ENCODE peak calls at places on chromosomes 4 and X, in six cellular contexts. J is RWPE2, G is lung, X is cardiac muscle cell, V is sigmoid colon, I is thyroid gland. E is an unnamed sample.

GRCh38 chrX:39163585-39163984 is 362.3 kb downstream of the MID1IP1 start:
- DNase-seq in J (no peak), G (peak; percentile 4), X (no peak), V (no peak), I (no peak), E (no peak)

GRCh38 chrX:74492720-74493201 is 71.5 kb downstream of the SLC16A2 start:
- DNase-seq in J (no peak), G (no peak), X (peak; percentile 27), V (no peak), I (no peak), E (peak; percentile 1)

GRCh38 chr4:144531841-144532240 is 114.1 kb upstream of the HHIP start:
- DNase-seq in J (no peak), G (no peak), X (no peak), V (no peak), I (no peak), E (no peak)

GRCh38 chrX:87924619-87925018 is 407.0 kb downstream of the KLHL4 start:
- DNase-seq in J (no peak), G (no peak), X (no peak), V (no peak), I (no peak), E (no peak)

GRCh38 chrX:367349-367748 is 19.4 kb downstream of the PPP2R3B start:
- DNase-seq in J (no peak), G (no peak), X (no peak), V (no peak), I (no peak), E (no peak)

GRCh38 chr4:133921280-133922195 is 280.1 kb downstream of the PABPC4L start:
- DNase-seq in J (no peak), G (no peak), X (peak; percentile 6), V (no peak), I (no peak), E (no peak)

GRCh38 chr4:108512615-108513505 is 107.5 kb upstream of the RPL34 start:
- DNase-seq in J (peak; percentile 53), G (no peak), X (peak; percentile 81), V (no peak), I (peak; percentile 66), E (no peak)

GRCh38 chr4:40736910-40737309 is 12.8 kb upstream of the NSUN7 start:
- DNase-seq in J (no peak), G (no peak), X (peak; percentile 38), V (no peak), I (no peak), E (no peak)

GRCh38 chr4:6453688-6453990 is 18.8 kb downstream of the PPP2R2C start:
- DNase-seq in J (no peak), G (no peak), X (no peak), V (no peak), I (no peak), E (no peak)

GRCh38 chrX:16836371-16836770 is 33.8 kb downstream of the RBBP7 start:
- DNase-seq in J (no peak), G (no peak), X (peak; percentile 59), V (no peak), I (peak; percentile 9), E (no peak)

GRCh38 chr4:156362581-156362980 is 408.9 kb upstream of the CTSO start:
- DNase-seq in J (no peak), G (no peak), X (no peak), V (no peak), I (no peak), E (no peak)

GRCh38 chr4:134470544-134470943 is 269.0 kb upstream of the PABPC4L start:
- DNase-seq in J (no peak), G (no peak), X (peak; percentile 33), V (no peak), I (peak; percentile 49), E (no peak)

GRCh38 chr4:69321153-69321729 is 41.0 kb downstream of the UGT2B28 start:
- DNase-seq in J (no peak), G (no peak), X (no peak), V (no peak), I (peak; percentile 40), E (no peak)

GRCh38 chr4:110518889-110519490 is 43.0 kb downstream of the ENPEP start:
- DNase-seq in J (no peak), G (no peak), X (peak; percentile 57), V (no peak), I (peak; percentile 11), E (peak; percentile 6)

GRCh38 chr4:30722916-30723270 is 2.7 kb downstream of the PCDH7 start:
- DNase-seq in J (no peak), G (no peak), X (peak; percentile 48), V (no peak), I (peak; percentile 25), E (no peak)

GRCh38 chr4:82777857-82778525 is 20.6 kb downstream of the SCD5 start:
- DNase-seq in J (no peak), G (no peak), X (no peak), V (no peak), I (no peak), E (no peak)

GRCh38 chr4:43224591-43224990 is 332.1 kb downstream of the GRXCR1 start:
- DNase-seq in J (no peak), G (no peak), X (no peak), V (no peak), I (no peak), E (no peak)

GRCh38 chr4:98447648-98448047 is 186.5 kb downstream of the RAP1GDS1 start:
- DNase-seq in J (no peak), G (no peak), X (peak; percentile 8), V (no peak), I (no peak), E (no peak)

GRCh38 chrX:24979081-24979480 is 36.7 kb downstream of the ARX start:
- DNase-seq in J (no peak), G (no peak), X (no peak), V (no peak), I (no peak), E (no peak)

GRCh38 chrX:79268788-79269187 is 98.3 kb downstream of the ITM2A start:
- DNase-seq in J (no peak), G (no peak), X (no peak), V (no peak), I (no peak), E (no peak)

GRCh38 chrX:109826954-109827708 is 94.1 kb upstream of the ACSL4 start:
- DNase-seq in J (no peak), G (no peak), X (no peak), V (no peak), I (no peak), E (no peak)

GRCh38 chr4:160020804-160021203 is 917.9 kb downstream of the RAPGEF2 start:
- DNase-seq in J (no peak), G (no peak), X (no peak), V (no peak), I (no peak), E (no peak)

GRCh38 chrX:108088511-108088910 is 2.8 kb downstream of the PSMD10 start:
- DNase-seq in J (no peak), G (no peak), X (no peak), V (no peak), I (no peak), E (no peak)

GRCh38 chr4:76622717-76623116 is 187.7 kb downstream of the SHROOM3 start:
- DNase-seq in J (no peak), G (no peak), X (no peak), V (no peak), I (no peak), E (no peak)

GRCh38 chr4:150355404-150355803 is 226.5 kb upstream of the MAB21L2 start:
- DNase-seq in J (no peak), G (no peak), X (no peak), V (no peak), I (no peak), E (no peak)

GRCh38 chrX:69238153-69238959 is 73.1 kb upstream of the PJA1 start:
- DNase-seq in J (no peak), G (no peak), X (peak; percentile 37), V (peak; percentile 80), I (peak; percentile 91), E (no peak)

GRCh38 chr4:54189140-54189539 is 40.0 kb upstream of the PDGFRA start:
- DNase-seq in J (no peak), G (no peak), X (no peak), V (no peak), I (no peak), E (no peak)

GRCh38 chrX:95505721-95506120 is 1178.9 kb upstream of the DIAPH2 start:
- DNase-seq in J (no peak), G (no peak), X (peak; percentile 60), V (no peak), I (no peak), E (no peak)

GRCh38 chr4:150540959-150541360 is 41.0 kb upstream of the MAB21L2 start:
- DNase-seq in J (no peak), G (no peak), X (no peak), V (no peak), I (no peak), E (no peak)

GRCh38 chr4:10099521-10100325 is 16.9 kb downstream of the WDR1 start:
- DNase-seq in J (no peak), G (no peak), X (no peak), V (no peak), I (no peak), E (peak; percentile 58)

GRCh38 chr4:10101559-10102192 is 14.9 kb downstream of the WDR1 start:
- DNase-seq in J (no peak), G (no peak), X (no peak), V (peak; percentile 90), I (peak; percentile 76), E (no peak)

GRCh38 chr4:10102193-10102980 is 14.2 kb downstream of the WDR1 start:
- DNase-seq in J (no peak), G (no peak), X (no peak), V (no peak), I (no peak), E (no peak)

GRCh38 chr4:10098770-10099139 is 17.8 kb downstream of the WDR1 start:
- DNase-seq in J (no peak), G (no peak), X (no peak), V (no peak), I (no peak), E (peak; percentile 63)

GRCh38 chr4:10100734-10101216 is 15.8 kb downstream of the WDR1 start:
- DNase-seq in J (no peak), G (no peak), X (no peak), V (peak; percentile 75), I (no peak), E (peak; percentile 31)
- H3K36me3 ChIP-seq in J (peaks cover 82% of the 10 kb centered on the region), G (peaks cover 16% of the 10 kb centered on the region), X (peaks cover 35% of the 10 kb centered on the region), V (peaks cover 8% of the 10 kb centered on the region), I (peaks cover 38% of the 10 kb centered on the region), E (peaks cover 48% of the 10 kb centered on the region)

GRCh38 chr4:139552506-139552905 is 3.5 kb downstream of the SETD7 start:
- DNase-seq in J (no peak), G (no peak), X (peak; percentile 10), V (no peak), I (no peak), E (no peak)
- H3K4me1 ChIP-seq in J (peaks cover 7% of the 10 kb centered on the region), G (peaks cover 9% of the 10 kb centered on the region), X (peaks cover 40% of the 10 kb centered on the region), V (peaks cover 70% of the 10 kb centered on the region), I (peaks cover 39% of the 10 kb centered on the region), E (peaks cover 14% of the 10 kb centered on the region)

DNA sequence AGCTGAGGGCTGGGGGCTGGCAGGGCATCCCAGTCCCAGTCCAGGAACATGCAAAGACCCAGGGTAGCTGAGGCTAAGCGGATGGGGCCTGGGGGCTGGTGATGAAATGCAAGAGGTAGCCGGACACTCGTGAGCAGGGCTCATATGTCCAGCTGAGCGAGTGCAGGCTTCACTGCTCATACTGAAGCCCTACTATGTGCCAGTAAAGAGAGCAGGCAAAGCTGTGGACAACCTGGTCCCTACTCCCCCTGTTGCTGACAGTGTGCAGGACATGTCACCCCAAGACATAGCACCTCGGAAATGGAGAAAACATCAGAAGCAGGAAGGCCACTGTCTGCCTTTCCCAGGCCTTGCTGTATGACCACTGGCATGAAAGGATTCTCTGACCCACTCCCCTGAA is 122.4 kb upstream of the STX18 start:
- DNase-seq in J (no peak), G (no peak), X (no peak), V (no peak), I (no peak), E (no peak)
- H3K4me3 ChIP-seq in J (no peak overlapping the region), G (no peak overlapping the region), X (no peak overlapping the region), V (no peak overlapping the region), I (no peak overlapping the region), E (no peak overlapping the region)

GRCh38 chr4:102610476-102610875 is 109.3 kb downstream of the NFKB1 start:
- DNase-seq in J (no peak), G (no peak), X (no peak), V (no peak), I (no peak), E (no peak)
- H3K36me3 ChIP-seq in J (peaks cover 77% of the 10 kb centered on the region), G (peaks cover 35% of the 10 kb centered on the region), X (peaks cover 45% of the 10 kb centered on the region), V (peaks cover 12% of the 10 kb centered on the region), I (peaks cover 58% of the 10 kb centered on the region), E (peaks cover 54% of the 10 kb centered on the region)

E was measured in CD8-positive, alpha-beta memory T cell.